ENCODE peak calls at places on chromosomes 5 and 9, in eight cellular contexts. One of them, this sample, is unnamed. For H3K4me1, the result is how much of the 10 kb centered on the place peaks cover.

GRCh38 chr5:135978212-135978631 is 23.4 kb upstream of the LECT2 start:
- DNase-seq in RWPE2: no peak
- DNase-seq in adrenal gland: no peak
- DNase-seq in CD4-positive, CD25-positive, alpha-beta regulatory T cell: no peak
- DNase-seq in A549: peak
- DNase-seq in H1: no peak
- DNase-seq in thoracic aorta: no peak
- DNase-seq in neural progenitor cell: no peak
- DNase-seq in this sample: no peak

GRCh38 chr5:113338628-113339027 is 96.2 kb downstream of the TSSK1B start:
- DNase-seq in CD4-positive, CD25-positive, alpha-beta regulatory T cell: no peak
- DNase-seq in RWPE2: no peak
- DNase-seq in H1: no peak
- DNase-seq in adrenal gland: no peak
- DNase-seq in thoracic aorta: no peak
- DNase-seq in neural progenitor cell: no peak
- DNase-seq in A549: no peak
- DNase-seq in this sample: no peak

GRCh38 chr5:5316333-5316732 is 106.1 kb upstream of the ICE1 start:
- DNase-seq in CD4-positive, CD25-positive, alpha-beta regulatory T cell: no peak
- DNase-seq in adrenal gland: no peak
- DNase-seq in neural progenitor cell: no peak
- DNase-seq in H1: no peak
- DNase-seq in RWPE2: no peak
- DNase-seq in A549: no peak
- DNase-seq in thoracic aorta: no peak
- DNase-seq in this sample: no peak

GRCh38 chr5:35671516-35671915 is 53.9 kb downstream of the SPEF2 start:
- DNase-seq in neural progenitor cell: no peak
- DNase-seq in CD4-positive, CD25-positive, alpha-beta regulatory T cell: peak
- DNase-seq in adrenal gland: no peak
- DNase-seq in RWPE2: no peak
- DNase-seq in H1: no peak
- DNase-seq in thoracic aorta: no peak
- DNase-seq in A549: no peak
- DNase-seq in this sample: no peak

GRCh38 chr9:16727452-16728127 is 142.9 kb downstream of the BNC2 start:
- DNase-seq in adrenal gland: no peak
- DNase-seq in thoracic aorta: no peak
- DNase-seq in CD4-positive, CD25-positive, alpha-beta regulatory T cell: no peak
- DNase-seq in H1: no peak
- DNase-seq in neural progenitor cell: no peak
- DNase-seq in A549: no peak
- DNase-seq in RWPE2: no peak
- DNase-seq in this sample: no peak

GRCh38 chr9:97856857-97857602 is 4.0 kb downstream of the FOXE1 start:
- DNase-seq in CD4-positive, CD25-positive, alpha-beta regulatory T cell: no peak
- DNase-seq in RWPE2: no peak
- DNase-seq in neural progenitor cell: peak
- DNase-seq in thoracic aorta: no peak
- DNase-seq in H1: no peak
- DNase-seq in A549: no peak
- DNase-seq in adrenal gland: no peak
- DNase-seq in this sample: no peak

GRCh38 chr5:127844631-127845030 is 141.4 kb downstream of the CCDC192 start:
- DNase-seq in thoracic aorta: no peak
- DNase-seq in CD4-positive, CD25-positive, alpha-beta regulatory T cell: no peak
- DNase-seq in RWPE2: no peak
- DNase-seq in adrenal gland: no peak
- DNase-seq in H1: no peak
- DNase-seq in A549: no peak
- DNase-seq in neural progenitor cell: peak
- DNase-seq in this sample: no peak

GRCh38 chr9:35277649-35278359 is 116.0 kb downstream of the UNC13B start:
- DNase-seq in neural progenitor cell: no peak
- DNase-seq in H1: no peak
- DNase-seq in thoracic aorta: no peak
- DNase-seq in A549: no peak
- DNase-seq in adrenal gland: peak
- DNase-seq in CD4-positive, CD25-positive, alpha-beta regulatory T cell: no peak
- DNase-seq in RWPE2: no peak
- DNase-seq in this sample: no peak

GRCh38 chr9:101093620-101094019 is 65.1 kb downstream of the PLPPR1 start:
- DNase-seq in CD4-positive, CD25-positive, alpha-beta regulatory T cell: no peak
- DNase-seq in adrenal gland: peak
- DNase-seq in H1: no peak
- DNase-seq in neural progenitor cell: no peak
- DNase-seq in RWPE2: no peak
- DNase-seq in thoracic aorta: no peak
- DNase-seq in A549: peak
- DNase-seq in this sample: no peak

GRCh38 chr5:91591076-91591475 is 208.0 kb upstream of the ARRDC3 start:
- DNase-seq in neural progenitor cell: peak
- DNase-seq in H1: no peak
- DNase-seq in thoracic aorta: no peak
- DNase-seq in RWPE2: no peak
- DNase-seq in A549: peak
- DNase-seq in adrenal gland: no peak
- DNase-seq in CD4-positive, CD25-positive, alpha-beta regulatory T cell: no peak
- DNase-seq in this sample: no peak

GRCh38 chr9:108776920-108777650 is 78.7 kb downstream of the ACTL7B start:
- DNase-seq in neural progenitor cell: no peak
- DNase-seq in CD4-positive, CD25-positive, alpha-beta regulatory T cell: no peak
- DNase-seq in RWPE2: no peak
- DNase-seq in H1: no peak
- DNase-seq in thoracic aorta: no peak
- DNase-seq in adrenal gland: no peak
- DNase-seq in A549: no peak
- DNase-seq in this sample: no peak

GRCh38 chr5:57816108-57816507 is 333.5 kb upstream of the ACTBL2 start:
- DNase-seq in RWPE2: peak
- DNase-seq in CD4-positive, CD25-positive, alpha-beta regulatory T cell: no peak
- DNase-seq in adrenal gland: no peak
- DNase-seq in neural progenitor cell: no peak
- DNase-seq in A549: peak
- DNase-seq in H1: peak
- DNase-seq in thoracic aorta: no peak
- DNase-seq in this sample: no peak

GRCh38 chr5:37840036-37840909 is at the start of gene GDNF:
- DNase-seq in A549: peak
- DNase-seq in CD4-positive, CD25-positive, alpha-beta regulatory T cell: no peak
- DNase-seq in H1: no peak
- DNase-seq in adrenal gland: peak
- DNase-seq in thoracic aorta: no peak
- DNase-seq in neural progenitor cell: peak
- DNase-seq in RWPE2: no peak
- DNase-seq in this sample: no peak

GRCh38 chr5:121962943-121963342 is 1.2 kb downstream of the SRFBP1 start:
- DNase-seq in adrenal gland: no peak
- DNase-seq in thoracic aorta: no peak
- DNase-seq in RWPE2: no peak
- DNase-seq in A549: no peak
- DNase-seq in CD4-positive, CD25-positive, alpha-beta regulatory T cell: no peak
- DNase-seq in neural progenitor cell: no peak
- DNase-seq in H1: no peak
- DNase-seq in this sample: no peak

GRCh38 chr5:4942831-4943178 is 197.3 kb upstream of the ADAMTS16 start:
- DNase-seq in thoracic aorta: no peak
- DNase-seq in H1: peak
- DNase-seq in adrenal gland: no peak
- DNase-seq in RWPE2: no peak
- DNase-seq in neural progenitor cell: peak
- DNase-seq in A549: no peak
- DNase-seq in CD4-positive, CD25-positive, alpha-beta regulatory T cell: no peak
- DNase-seq in this sample: no peak

GRCh38 chr5:76493190-76493837 is 90.2 kb downstream of the IQGAP2 start:
- DNase-seq in RWPE2: no peak
- DNase-seq in CD4-positive, CD25-positive, alpha-beta regulatory T cell: no peak
- DNase-seq in adrenal gland: no peak
- DNase-seq in A549: no peak
- DNase-seq in H1: no peak
- DNase-seq in neural progenitor cell: no peak
- DNase-seq in thoracic aorta: no peak
- DNase-seq in this sample: no peak

GRCh38 chr5:79850316-79850822 is 140.7 kb downstream of the MTX3 start:
- DNase-seq in RWPE2: no peak
- DNase-seq in thoracic aorta: no peak
- DNase-seq in adrenal gland: no peak
- DNase-seq in H1: no peak
- DNase-seq in neural progenitor cell: peak
- DNase-seq in CD4-positive, CD25-positive, alpha-beta regulatory T cell: no peak
- DNase-seq in A549: no peak
- DNase-seq in this sample: no peak

GRCh38 chr9:126862461-126862830 is 2.0 kb downstream of the ZBTB34 start:
- DNase-seq in A549: no peak
- DNase-seq in neural progenitor cell: no peak
- DNase-seq in CD4-positive, CD25-positive, alpha-beta regulatory T cell: no peak
- DNase-seq in thoracic aorta: no peak
- DNase-seq in adrenal gland: peak
- DNase-seq in H1: no peak
- DNase-seq in RWPE2: no peak
- DNase-seq in this sample: peak

GRCh38 chr9:128396970-128397613 is 23.6 kb upstream of the CERCAM start:
- DNase-seq in adrenal gland: no peak
- DNase-seq in A549: no peak
- DNase-seq in neural progenitor cell: peak
- DNase-seq in thoracic aorta: no peak
- DNase-seq in H1: peak
- DNase-seq in RWPE2: no peak
- DNase-seq in CD4-positive, CD25-positive, alpha-beta regulatory T cell: no peak
- DNase-seq in this sample: no peak

GRCh38 chr5:36696059-36696673 is 89.8 kb downstream of the SLC1A3 start:
- DNase-seq in CD4-positive, CD25-positive, alpha-beta regulatory T cell: no peak
- DNase-seq in H1: no peak
- DNase-seq in neural progenitor cell: peak
- DNase-seq in A549: peak
- DNase-seq in adrenal gland: peak
- DNase-seq in thoracic aorta: no peak
- DNase-seq in RWPE2: no peak
- DNase-seq in this sample: peak

GRCh38 chr5:17412760-17413671 is 85.0 kb upstream of the TAF11L2 start:
- DNase-seq in A549: peak
- DNase-seq in RWPE2: no peak
- DNase-seq in neural progenitor cell: peak
- DNase-seq in CD4-positive, CD25-positive, alpha-beta regulatory T cell: no peak
- DNase-seq in H1: no peak
- DNase-seq in thoracic aorta: no peak
- DNase-seq in adrenal gland: no peak
- DNase-seq in this sample: no peak

DNA sequence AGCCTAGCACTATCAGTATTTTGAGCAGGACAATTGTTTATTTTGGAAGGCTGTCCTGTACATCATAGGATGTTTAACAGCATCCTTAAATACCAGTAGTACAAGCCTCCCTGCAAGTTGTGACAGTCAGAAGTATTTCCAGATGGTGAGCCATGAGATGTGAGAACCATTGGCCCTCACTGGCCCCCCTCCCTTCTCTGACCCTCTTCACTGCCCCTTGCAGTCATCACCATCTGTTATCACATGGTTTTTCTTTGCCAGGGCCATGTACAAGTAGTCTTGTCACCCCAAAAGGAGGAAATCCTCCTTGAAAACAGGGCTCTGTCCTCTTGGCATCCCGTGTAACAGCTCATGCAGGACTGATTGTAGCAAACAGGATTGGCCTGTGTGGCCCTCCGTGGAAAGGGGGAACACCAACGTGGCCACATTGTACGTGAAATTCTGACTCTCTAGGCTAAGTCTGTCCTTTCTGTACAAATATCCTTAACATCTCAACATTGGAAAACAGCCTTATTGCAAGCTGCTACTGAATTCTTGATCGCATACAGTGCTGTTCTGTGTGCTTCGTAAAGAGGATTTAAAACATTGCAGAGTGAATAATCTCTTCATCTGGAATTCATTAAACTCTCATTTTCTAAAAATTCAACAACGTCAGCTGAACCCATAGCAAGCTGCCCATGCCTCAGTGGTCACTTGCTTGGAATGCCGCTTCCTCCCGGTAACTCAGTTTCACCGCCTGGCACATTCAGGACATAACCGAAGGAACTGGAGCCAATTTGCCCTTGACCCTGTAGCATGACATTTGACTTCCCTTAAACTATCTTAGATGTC is 171.8 kb downstream of the ATPSCKMT start:
- DNase-seq in A549: no peak
- DNase-seq in H1: no peak
- DNase-seq in adrenal gland: no peak
- DNase-seq in thoracic aorta: no peak
- DNase-seq in RWPE2: no peak
- DNase-seq in CD4-positive, CD25-positive, alpha-beta regulatory T cell: no peak
- DNase-seq in neural progenitor cell: no peak
- DNase-seq in this sample: no peak
- H3K4me3 ChIP-seq in A549: no peak
- H3K4me3 ChIP-seq in H1: no peak
- H3K4me3 ChIP-seq in adrenal gland: no peak
- H3K4me3 ChIP-seq in thoracic aorta: no peak
- H3K4me3 ChIP-seq in RWPE2: no peak
- H3K4me3 ChIP-seq in CD4-positive, CD25-positive, alpha-beta regulatory T cell: no peak
- H3K4me3 ChIP-seq in neural progenitor cell: no peak
- H3K4me3 ChIP-seq in this sample: no peak

GRCh38 chr5:143055596-143056330 is 285.6 kb downstream of the ARHGAP26 start:
- DNase-seq in H1: no peak
- DNase-seq in RWPE2: no peak
- DNase-seq in adrenal gland: no peak
- DNase-seq in neural progenitor cell: no peak
- DNase-seq in A549: no peak
- DNase-seq in CD4-positive, CD25-positive, alpha-beta regulatory T cell: no peak
- DNase-seq in thoracic aorta: no peak
- DNase-seq in this sample: no peak
- H3K4me1 ChIP-seq in H1: under half
- H3K4me1 ChIP-seq in RWPE2: under half
- H3K4me1 ChIP-seq in adrenal gland: under half
- H3K4me1 ChIP-seq in neural progenitor cell: under half
- H3K4me1 ChIP-seq in A549: under half
- H3K4me1 ChIP-seq in CD4-positive, CD25-positive, alpha-beta regulatory T cell: under half
- H3K4me1 ChIP-seq in thoracic aorta: under half
- H3K4me1 ChIP-seq in this sample: under half

GRCh38 chr5:154191467-154192261 is 1.1 kb downstream of the GALNT10 start:
- DNase-seq in CD4-positive, CD25-positive, alpha-beta regulatory T cell: no peak
- DNase-seq in H1: no peak
- DNase-seq in neural progenitor cell: no peak
- DNase-seq in A549: no peak
- DNase-seq in adrenal gland: peak
- DNase-seq in thoracic aorta: no peak
- DNase-seq in RWPE2: no peak
- DNase-seq in this sample: peak
- H3K4me3 ChIP-seq in CD4-positive, CD25-positive, alpha-beta regulatory T cell: peak
- H3K4me3 ChIP-seq in H1: no peak
- H3K4me3 ChIP-seq in neural progenitor cell: no peak
- H3K4me3 ChIP-seq in A549: peak
- H3K4me3 ChIP-seq in adrenal gland: no peak
- H3K4me3 ChIP-seq in thoracic aorta: peak
- H3K4me3 ChIP-seq in RWPE2: peak
- H3K4me3 ChIP-seq in this sample: peak

DNA sequence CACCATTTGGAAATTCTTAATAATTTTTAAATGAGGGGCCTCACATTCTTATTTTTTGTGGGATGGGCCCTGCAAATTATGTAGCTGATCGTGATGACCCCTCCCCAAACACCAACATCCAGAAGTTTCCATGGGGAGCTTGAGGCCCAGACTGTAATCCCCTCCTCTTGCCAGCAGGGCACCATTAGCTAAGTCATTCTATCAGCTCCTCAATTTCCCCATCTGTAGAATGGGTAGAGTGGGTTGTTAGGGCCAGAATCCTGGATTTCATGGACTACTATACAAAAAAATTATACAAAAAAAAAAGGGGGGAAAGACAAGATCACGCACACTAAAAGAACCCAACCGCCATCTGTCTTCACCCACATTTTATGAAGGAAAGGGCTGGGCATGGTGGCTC is 38.4 kb downstream of the SHB start:
- DNase-seq in H1: no peak
- DNase-seq in thoracic aorta: no peak
- DNase-seq in RWPE2: no peak
- DNase-seq in A549: no peak
- DNase-seq in adrenal gland: no peak
- DNase-seq in neural progenitor cell: no peak
- DNase-seq in CD4-positive, CD25-positive, alpha-beta regulatory T cell: no peak
- DNase-seq in this sample: no peak
- H3K4me1 ChIP-seq in H1: under half
- H3K4me1 ChIP-seq in thoracic aorta: under half
- H3K4me1 ChIP-seq in RWPE2: half or more
- H3K4me1 ChIP-seq in A549: half or more
- H3K4me1 ChIP-seq in adrenal gland: under half
- H3K4me1 ChIP-seq in neural progenitor cell: under half
- H3K4me1 ChIP-seq in CD4-positive, CD25-positive, alpha-beta regulatory T cell: under half
- H3K4me1 ChIP-seq in this sample: under half

This sample was measured in CD8-positive, alpha-beta memory T cell.